ENCODE peak calls at places on chromosomes 16 and 17, in ten cellular contexts. One of them, this sample, is unnamed.

GRCh38 chr17:80855968-80856862 is 135.4 kb upstream of the CHMP6 start:
- DNase-seq in stimulated activated CD8-positive, alpha-beta memory T cell treated with anti-CD3 and anti-CD28 coated beads, Interleukin-7, amount 100 ng/mL, for 1 hour: peak
- DNase-seq in KBM-7: peak
- DNase-seq in hepatocyte: peak
- DNase-seq in stomach: peak
- DNase-seq in T-helper 17 cell: no peak
- DNase-seq in Karpas-422: no peak
- DNase-seq in activated CD4-positive, CD25-positive, alpha-beta regulatory T cell treated with anti-CD3 and anti-CD28 coated beads, Interleukin-2, amount 50 U/mL, for 16 hours: peak
- DNase-seq in COR-L47: no peak
- DNase-seq in nucleus accumbens: peak
- DNase-seq in this sample: peak

GRCh38 chr16:85457366-85457765 is 155.8 kb upstream of the GSE1 start:
- DNase-seq in stimulated activated CD8-positive, alpha-beta memory T cell treated with anti-CD3 and anti-CD28 coated beads, Interleukin-7, amount 100 ng/mL, for 1 hour: no peak
- DNase-seq in KBM-7: no peak
- DNase-seq in hepatocyte: no peak
- DNase-seq in stomach: no peak
- DNase-seq in T-helper 17 cell: no peak
- DNase-seq in Karpas-422: no peak
- DNase-seq in activated CD4-positive, CD25-positive, alpha-beta regulatory T cell treated with anti-CD3 and anti-CD28 coated beads, Interleukin-2, amount 50 U/mL, for 16 hours: no peak
- DNase-seq in COR-L47: no peak
- DNase-seq in nucleus accumbens: no peak
- DNase-seq in this sample: no peak

GRCh38 chr16:49528035-49528434 is 154.4 kb downstream of the C16orf78 start:
- DNase-seq in stimulated activated CD8-positive, alpha-beta memory T cell treated with anti-CD3 and anti-CD28 coated beads, Interleukin-7, amount 100 ng/mL, for 1 hour: no peak
- DNase-seq in KBM-7: no peak
- DNase-seq in hepatocyte: peak
- DNase-seq in stomach: no peak
- DNase-seq in T-helper 17 cell: no peak
- DNase-seq in Karpas-422: no peak
- DNase-seq in activated CD4-positive, CD25-positive, alpha-beta regulatory T cell treated with anti-CD3 and anti-CD28 coated beads, Interleukin-2, amount 50 U/mL, for 16 hours: no peak
- DNase-seq in COR-L47: no peak
- DNase-seq in nucleus accumbens: no peak
- DNase-seq in this sample: peak

GRCh38 chr17:83080641-83081560 is 1.5 kb downstream of the METRNL start:
- DNase-seq in stimulated activated CD8-positive, alpha-beta memory T cell treated with anti-CD3 and anti-CD28 coated beads, Interleukin-7, amount 100 ng/mL, for 1 hour: peak
- DNase-seq in KBM-7: no peak
- DNase-seq in hepatocyte: peak
- DNase-seq in stomach: peak
- DNase-seq in T-helper 17 cell: no peak
- DNase-seq in Karpas-422: peak
- DNase-seq in activated CD4-positive, CD25-positive, alpha-beta regulatory T cell treated with anti-CD3 and anti-CD28 coated beads, Interleukin-2, amount 50 U/mL, for 16 hours: no peak
- DNase-seq in COR-L47: no peak
- DNase-seq in nucleus accumbens: no peak
- DNase-seq in this sample: no peak

GRCh38 chr17:82242977-82243647 is 14.3 kb downstream of the SLC16A3 start:
- DNase-seq in stimulated activated CD8-positive, alpha-beta memory T cell treated with anti-CD3 and anti-CD28 coated beads, Interleukin-7, amount 100 ng/mL, for 1 hour: no peak
- DNase-seq in KBM-7: no peak
- DNase-seq in hepatocyte: peak
- DNase-seq in stomach: peak
- DNase-seq in T-helper 17 cell: no peak
- DNase-seq in Karpas-422: no peak
- DNase-seq in activated CD4-positive, CD25-positive, alpha-beta regulatory T cell treated with anti-CD3 and anti-CD28 coated beads, Interleukin-2, amount 50 U/mL, for 16 hours: no peak
- DNase-seq in COR-L47: no peak
- DNase-seq in nucleus accumbens: peak
- DNase-seq in this sample: no peak

GRCh38 chr17:14268264-14268663 is 31.6 kb upstream of the CDRT15 start:
- DNase-seq in stimulated activated CD8-positive, alpha-beta memory T cell treated with anti-CD3 and anti-CD28 coated beads, Interleukin-7, amount 100 ng/mL, for 1 hour: no peak
- DNase-seq in KBM-7: peak
- DNase-seq in hepatocyte: no peak
- DNase-seq in stomach: no peak
- DNase-seq in T-helper 17 cell: no peak
- DNase-seq in Karpas-422: peak
- DNase-seq in activated CD4-positive, CD25-positive, alpha-beta regulatory T cell treated with anti-CD3 and anti-CD28 coated beads, Interleukin-2, amount 50 U/mL, for 16 hours: no peak
- DNase-seq in COR-L47: no peak
- DNase-seq in nucleus accumbens: no peak
- DNase-seq in this sample: no peak

GRCh38 chr17:73308017-73308823 is 3.6 kb downstream of the CDC42EP4 start:
- DNase-seq in stimulated activated CD8-positive, alpha-beta memory T cell treated with anti-CD3 and anti-CD28 coated beads, Interleukin-7, amount 100 ng/mL, for 1 hour: no peak
- DNase-seq in KBM-7: peak
- DNase-seq in hepatocyte: peak
- DNase-seq in stomach: peak
- DNase-seq in T-helper 17 cell: no peak
- DNase-seq in Karpas-422: no peak
- DNase-seq in activated CD4-positive, CD25-positive, alpha-beta regulatory T cell treated with anti-CD3 and anti-CD28 coated beads, Interleukin-2, amount 50 U/mL, for 16 hours: no peak
- DNase-seq in COR-L47: no peak
- DNase-seq in nucleus accumbens: no peak
- DNase-seq in this sample: no peak

GRCh38 chr17:66637491-66637890 is 197.4 kb upstream of the CACNG5 start:
- DNase-seq in stimulated activated CD8-positive, alpha-beta memory T cell treated with anti-CD3 and anti-CD28 coated beads, Interleukin-7, amount 100 ng/mL, for 1 hour: no peak
- DNase-seq in KBM-7: no peak
- DNase-seq in hepatocyte: no peak
- DNase-seq in stomach: no peak
- DNase-seq in T-helper 17 cell: no peak
- DNase-seq in Karpas-422: peak
- DNase-seq in activated CD4-positive, CD25-positive, alpha-beta regulatory T cell treated with anti-CD3 and anti-CD28 coated beads, Interleukin-2, amount 50 U/mL, for 16 hours: no peak
- DNase-seq in COR-L47: no peak
- DNase-seq in nucleus accumbens: no peak
- DNase-seq in this sample: no peak

GRCh38 chr17:82613283-82614094 is 34.8 kb downstream of the WDR45B start:
- DNase-seq in stimulated activated CD8-positive, alpha-beta memory T cell treated with anti-CD3 and anti-CD28 coated beads, Interleukin-7, amount 100 ng/mL, for 1 hour: no peak
- DNase-seq in KBM-7: no peak
- DNase-seq in hepatocyte: no peak
- DNase-seq in stomach: no peak
- DNase-seq in T-helper 17 cell: no peak
- DNase-seq in Karpas-422: no peak
- DNase-seq in activated CD4-positive, CD25-positive, alpha-beta regulatory T cell treated with anti-CD3 and anti-CD28 coated beads, Interleukin-2, amount 50 U/mL, for 16 hours: no peak
- DNase-seq in COR-L47: no peak
- DNase-seq in nucleus accumbens: no peak
- DNase-seq in this sample: no peak

GRCh38 chr17:17685775-17686291 is 4.6 kb downstream of the RAI1 start:
- DNase-seq in stimulated activated CD8-positive, alpha-beta memory T cell treated with anti-CD3 and anti-CD28 coated beads, Interleukin-7, amount 100 ng/mL, for 1 hour: no peak
- DNase-seq in KBM-7: peak
- DNase-seq in hepatocyte: peak
- DNase-seq in stomach: peak
- DNase-seq in T-helper 17 cell: no peak
- DNase-seq in Karpas-422: no peak
- DNase-seq in activated CD4-positive, CD25-positive, alpha-beta regulatory T cell treated with anti-CD3 and anti-CD28 coated beads, Interleukin-2, amount 50 U/mL, for 16 hours: no peak
- DNase-seq in COR-L47: no peak
- DNase-seq in nucleus accumbens: no peak
- DNase-seq in this sample: peak

GRCh38 chr16:53083123-53083522 is 28.3 kb downstream of the CHD9 start:
- DNase-seq in stimulated activated CD8-positive, alpha-beta memory T cell treated with anti-CD3 and anti-CD28 coated beads, Interleukin-7, amount 100 ng/mL, for 1 hour: no peak
- DNase-seq in KBM-7: no peak
- DNase-seq in hepatocyte: no peak
- DNase-seq in stomach: no peak
- DNase-seq in T-helper 17 cell: no peak
- DNase-seq in Karpas-422: peak
- DNase-seq in activated CD4-positive, CD25-positive, alpha-beta regulatory T cell treated with anti-CD3 and anti-CD28 coated beads, Interleukin-2, amount 50 U/mL, for 16 hours: no peak
- DNase-seq in COR-L47: no peak
- DNase-seq in nucleus accumbens: no peak
- DNase-seq in this sample: peak

GRCh38 chr16:67016681-67017450 is 12.1 kb upstream of the CBFB start:
- DNase-seq in stimulated activated CD8-positive, alpha-beta memory T cell treated with anti-CD3 and anti-CD28 coated beads, Interleukin-7, amount 100 ng/mL, for 1 hour: no peak
- DNase-seq in KBM-7: no peak
- DNase-seq in hepatocyte: no peak
- DNase-seq in stomach: no peak
- DNase-seq in T-helper 17 cell: no peak
- DNase-seq in Karpas-422: no peak
- DNase-seq in activated CD4-positive, CD25-positive, alpha-beta regulatory T cell treated with anti-CD3 and anti-CD28 coated beads, Interleukin-2, amount 50 U/mL, for 16 hours: no peak
- DNase-seq in COR-L47: no peak
- DNase-seq in nucleus accumbens: no peak
- DNase-seq in this sample: no peak

GRCh38 chr17:18877104-18877503 is 19.2 kb downstream of the PRPSAP2 start:
- DNase-seq in stimulated activated CD8-positive, alpha-beta memory T cell treated with anti-CD3 and anti-CD28 coated beads, Interleukin-7, amount 100 ng/mL, for 1 hour: no peak
- DNase-seq in KBM-7: no peak
- DNase-seq in hepatocyte: no peak
- DNase-seq in stomach: no peak
- DNase-seq in T-helper 17 cell: no peak
- DNase-seq in Karpas-422: no peak
- DNase-seq in activated CD4-positive, CD25-positive, alpha-beta regulatory T cell treated with anti-CD3 and anti-CD28 coated beads, Interleukin-2, amount 50 U/mL, for 16 hours: no peak
- DNase-seq in COR-L47: no peak
- DNase-seq in nucleus accumbens: no peak
- DNase-seq in this sample: no peak

GRCh38 chr17:73644145-73645049 is at the start of gene SDK2:
- DNase-seq in stimulated activated CD8-positive, alpha-beta memory T cell treated with anti-CD3 and anti-CD28 coated beads, Interleukin-7, amount 100 ng/mL, for 1 hour: no peak
- DNase-seq in KBM-7: no peak
- DNase-seq in hepatocyte: peak
- DNase-seq in stomach: peak
- DNase-seq in T-helper 17 cell: no peak
- DNase-seq in Karpas-422: no peak
- DNase-seq in activated CD4-positive, CD25-positive, alpha-beta regulatory T cell treated with anti-CD3 and anti-CD28 coated beads, Interleukin-2, amount 50 U/mL, for 16 hours: no peak
- DNase-seq in COR-L47: peak
- DNase-seq in nucleus accumbens: no peak
- DNase-seq in this sample: no peak

GRCh38 chr16:61998460-61998859 is 37.8 kb downstream of the CDH8 start:
- DNase-seq in stimulated activated CD8-positive, alpha-beta memory T cell treated with anti-CD3 and anti-CD28 coated beads, Interleukin-7, amount 100 ng/mL, for 1 hour: no peak
- DNase-seq in KBM-7: no peak
- DNase-seq in hepatocyte: no peak
- DNase-seq in stomach: no peak
- DNase-seq in T-helper 17 cell: no peak
- DNase-seq in Karpas-422: no peak
- DNase-seq in activated CD4-positive, CD25-positive, alpha-beta regulatory T cell treated with anti-CD3 and anti-CD28 coated beads, Interleukin-2, amount 50 U/mL, for 16 hours: no peak
- DNase-seq in COR-L47: no peak
- DNase-seq in nucleus accumbens: no peak
- DNase-seq in this sample: no peak

GRCh38 chr17:61818225-61818624 is 45.1 kb downstream of the BRIP1 start:
- DNase-seq in stimulated activated CD8-positive, alpha-beta memory T cell treated with anti-CD3 and anti-CD28 coated beads, Interleukin-7, amount 100 ng/mL, for 1 hour: no peak
- DNase-seq in KBM-7: no peak
- DNase-seq in hepatocyte: no peak
- DNase-seq in stomach: no peak
- DNase-seq in T-helper 17 cell: no peak
- DNase-seq in Karpas-422: no peak
- DNase-seq in activated CD4-positive, CD25-positive, alpha-beta regulatory T cell treated with anti-CD3 and anti-CD28 coated beads, Interleukin-2, amount 50 U/mL, for 16 hours: no peak
- DNase-seq in COR-L47: no peak
- DNase-seq in nucleus accumbens: no peak
- DNase-seq in this sample: no peak

GRCh38 chr17:5468075-5468473 is 708 bp downstream of the DHX33 start:
- DNase-seq in stimulated activated CD8-positive, alpha-beta memory T cell treated with anti-CD3 and anti-CD28 coated beads, Interleukin-7, amount 100 ng/mL, for 1 hour: no peak
- DNase-seq in KBM-7: peak
- DNase-seq in hepatocyte: no peak
- DNase-seq in stomach: no peak
- DNase-seq in T-helper 17 cell: no peak
- DNase-seq in Karpas-422: peak
- DNase-seq in activated CD4-positive, CD25-positive, alpha-beta regulatory T cell treated with anti-CD3 and anti-CD28 coated beads, Interleukin-2, amount 50 U/mL, for 16 hours: no peak
- DNase-seq in COR-L47: no peak
- DNase-seq in nucleus accumbens: no peak
- DNase-seq in this sample: no peak

GRCh38 chr17:66560691-66561090 is 258.3 kb downstream of the PRKCA start:
- DNase-seq in stimulated activated CD8-positive, alpha-beta memory T cell treated with anti-CD3 and anti-CD28 coated beads, Interleukin-7, amount 100 ng/mL, for 1 hour: no peak
- DNase-seq in KBM-7: no peak
- DNase-seq in hepatocyte: no peak
- DNase-seq in stomach: no peak
- DNase-seq in T-helper 17 cell: no peak
- DNase-seq in Karpas-422: no peak
- DNase-seq in activated CD4-positive, CD25-positive, alpha-beta regulatory T cell treated with anti-CD3 and anti-CD28 coated beads, Interleukin-2, amount 50 U/mL, for 16 hours: no peak
- DNase-seq in COR-L47: no peak
- DNase-seq in nucleus accumbens: no peak
- DNase-seq in this sample: no peak

This sample was measured in dermis microvascular lymphatic vessel endothelial cell.